ENCODE peak calls at places on chromosomes 3 and 15, in ten cellular contexts. I, F, M, W, N, L, B, T, R and G are unnamed samples. For H3K4me1, the result is how much of the 10 kb centered on the place peaks cover.

GRCh38 chr3:181056276-181056675 is 66.7 kb upstream of the DNAJC19 start:
- DNase-seq in B (no peak), L (no peak), N (no peak), T (no peak), W (no peak), F (no peak), R (no peak), I (no peak), M (no peak), G (no peak)

GRCh38 chr3:131591394-131591990 is 88.7 kb upstream of the MRPL3 start:
- DNase-seq in W (peak), N (no peak), B (no peak), T (no peak), M (no peak), L (peak), R (no peak), F (peak), I (no peak), G (no peak)

GRCh38 chr3:128190501-128190900 is 37.2 kb downstream of the EEFSEC start:
- DNase-seq in N (no peak), I (no peak), M (no peak), L (peak), R (no peak), T (no peak), B (no peak), F (no peak), W (no peak), G (no peak)

GRCh38 chr15:53527996-53528395 is 231.5 kb downstream of the WDR72 start:
- DNase-seq in M (no peak), L (no peak), I (no peak), W (no peak), R (no peak), T (no peak), B (no peak), F (no peak), N (no peak), G (no peak)

GRCh38 chr15:88191806-88192165 is 64.8 kb downstream of the NTRK3 start:
- DNase-seq in M (no peak), L (no peak), N (no peak), R (no peak), T (no peak), B (no peak), I (no peak), F (no peak), W (no peak), G (no peak)

GRCh38 chr15:49415638-49416037 is 7.4 kb upstream of the FGF7 start:
- DNase-seq in N (no peak), B (no peak), I (no peak), T (no peak), F (no peak), M (no peak), R (no peak), W (no peak), L (peak), G (no peak)

GRCh38 chr3:185654758-185655145 is 68.7 kb downstream of the SENP2 start:
- DNase-seq in N (no peak), I (no peak), T (no peak), R (no peak), B (no peak), L (no peak), W (no peak), F (no peak), M (no peak), G (no peak)

GRCh38 chr3:150399060-150399459 is 9.0 kb upstream of the TSC22D2 start:
- DNase-seq in T (no peak), F (no peak), R (no peak), N (no peak), B (no peak), M (no peak), I (peak), L (no peak), W (no peak), G (no peak)

GRCh38 chr3:126517291-126517951 is at the start of gene UROC1:
- DNase-seq in N (no peak), F (no peak), L (no peak), W (no peak), B (no peak), I (no peak), T (peak), R (no peak), M (peak), G (peak)

GRCh38 chr3:54756330-54756731 is 171.5 kb downstream of the LRTM1 start:
- DNase-seq in L (peak), W (no peak), R (no peak), B (no peak), N (no peak), F (no peak), I (no peak), T (no peak), M (no peak), G (no peak)

GRCh38 chr3:193764959-193765358 is 172.0 kb downstream of the OPA1 start:
- DNase-seq in I (no peak), T (no peak), N (no peak), W (no peak), M (no peak), L (no peak), F (no peak), R (no peak), B (no peak), G (no peak)

GRCh38 chr3:150136242-150136641 is 165.5 kb upstream of the PFN2 start:
- DNase-seq in L (no peak), R (no peak), M (no peak), B (no peak), F (no peak), W (no peak), I (no peak), T (no peak), N (no peak), G (no peak)

GRCh38 chr3:142278451-142278850 is 53.1 kb upstream of the GK5 start:
- DNase-seq in B (no peak), T (no peak), W (no peak), R (no peak), M (no peak), N (no peak), F (no peak), I (no peak), L (peak), G (no peak)

GRCh38 chr15:93072440-93073394 is 16.3 kb downstream of the RGMA start:
- DNase-seq in T (no peak), W (peak), M (peak), I (peak), F (peak), L (peak), N (peak), B (peak), R (peak), G (peak)

GRCh38 chr3:8962226-8962861 is 928 bp downstream of the RAD18 start:
- DNase-seq in N (no peak), I (no peak), M (no peak), R (no peak), W (no peak), T (no peak), B (no peak), F (no peak), L (peak), G (no peak)

GRCh38 chr3:186678604-186679003 is 12.8 kb downstream of the HRG start:
- DNase-seq in B (no peak), M (no peak), T (no peak), L (no peak), I (no peak), R (no peak), W (no peak), N (no peak), F (no peak), G (no peak)

GRCh38 chr3:80542476-80542875 is 774.7 kb upstream of the ROBO1 start:
- DNase-seq in W (no peak), I (no peak), B (no peak), R (no peak), M (no peak), T (no peak), N (no peak), F (no peak), L (no peak), G (no peak)

GRCh38 chr3:172065534-172065933 is 26.2 kb downstream of the FNDC3B start:
- DNase-seq in N (no peak), F (no peak), B (peak), W (no peak), L (peak), M (no peak), R (no peak), I (no peak), T (no peak), G (no peak)

GRCh38 chr15:52252781-52253180 is 42.8 kb downstream of the MYO5C start:
- DNase-seq in W (no peak), F (peak), N (no peak), B (no peak), L (peak), R (no peak), I (no peak), M (no peak), T (no peak), G (no peak)

GRCh38 chr15:101242160-101242998 is 9.5 kb downstream of the CHSY1 start:
- DNase-seq in M (no peak), F (no peak), W (no peak), N (peak), B (peak), T (peak), R (no peak), I (no peak), L (peak), G (no peak)

GRCh38 chr15:61195116-61196002 is 33.7 kb downstream of the RORA start:
- DNase-seq in W (no peak), T (no peak), R (no peak), I (peak), L (peak), N (no peak), M (no peak), B (no peak), F (peak), G (no peak)

GRCh38 chr3:147397911-147398809 is 8.2 kb downstream of the ZIC4 start:
- DNase-seq in R (no peak), M (peak), I (peak), B (no peak), L (no peak), W (no peak), T (peak), N (no peak), F (no peak), G (no peak)

GRCh38 chr3:147395975-147396708 is 10.2 kb downstream of the ZIC4 start:
- DNase-seq in W (no peak), I (peak), B (no peak), M (no peak), T (peak), R (no peak), L (no peak), N (no peak), F (no peak), G (no peak)

GRCh38 chr3:147398841-147399534 is 7.4 kb downstream of the ZIC4 start:
- DNase-seq in L (no peak), W (no peak), M (no peak), F (no peak), B (no peak), I (no peak), N (no peak), T (no peak), R (no peak), G (no peak)

GRCh38 chr3:147396709-147397046 is 9.7 kb downstream of the ZIC4 start:
- DNase-seq in I (no peak), F (no peak), M (no peak), W (no peak), T (no peak), N (no peak), R (no peak), L (no peak), B (no peak), G (no peak)

DNA sequence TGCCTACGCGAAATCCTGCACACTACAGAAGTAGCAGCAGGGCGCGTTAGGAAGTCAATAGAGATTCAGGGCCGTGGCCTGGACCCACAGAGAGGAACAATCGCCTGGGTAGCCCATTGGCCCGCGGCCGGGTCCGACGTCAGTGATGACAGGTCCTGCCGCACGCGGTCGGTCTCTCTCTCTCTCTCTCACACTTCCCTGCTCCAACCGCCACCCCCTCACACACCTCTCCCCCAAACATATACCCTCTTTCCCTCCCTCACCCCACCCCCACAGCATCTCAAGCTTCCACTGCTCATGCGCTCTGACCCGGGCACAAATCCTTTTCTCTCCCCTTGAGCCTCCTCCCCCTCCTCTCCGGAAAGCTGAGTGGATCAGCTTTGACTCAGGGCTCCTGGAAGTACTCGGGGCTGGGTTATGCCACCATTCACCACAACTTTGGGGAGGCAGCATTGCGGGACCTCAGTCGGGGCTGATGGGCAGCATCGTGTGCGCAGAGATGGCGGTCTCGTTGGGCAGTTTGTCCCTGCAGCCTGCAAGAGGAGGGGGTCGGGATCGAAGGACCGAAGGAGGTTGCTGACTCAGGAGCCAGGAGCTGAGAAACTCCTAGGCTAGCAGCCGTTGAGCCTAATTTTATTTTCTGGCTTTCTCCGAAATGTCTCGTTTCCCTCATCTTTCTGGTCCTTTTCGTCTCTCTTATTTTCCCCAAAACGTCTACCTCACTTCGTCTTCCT is 9.0 kb downstream of the ZIC4 start:
- DNase-seq in I (peak), W (no peak), T (no peak), F (no peak), B (no peak), N (no peak), M (peak), L (no peak), R (no peak), G (no peak)
- H3K4me3 ChIP-seq in I (peak), W (no peak), T (no peak), F (no peak), B (no peak), N (no peak), M (no peak), L (no peak), R (no peak), G (no peak)

GRCh38 chr15:31435256-31435781 is 108.7 kb downstream of the KLF13 start:
- DNase-seq in F (peak), I (peak), T (peak), B (peak), N (peak), M (peak), W (peak), R (peak), L (peak), G (peak)

GRCh38 chr15:31435891-31436628 is 109.4 kb downstream of the KLF13 start:
- DNase-seq in M (no peak), L (peak), T (peak), I (no peak), F (no peak), N (no peak), B (no peak), R (no peak), W (no peak), G (no peak)

GRCh38 chr15:31433101-31433500 is 106.5 kb downstream of the KLF13 start:
- DNase-seq in F (no peak), R (no peak), W (no peak), T (no peak), N (no peak), M (no peak), B (no peak), L (peak), I (no peak), G (no peak)

GRCh38 chr15:31433574-31433973 is 106.9 kb downstream of the KLF13 start:
- DNase-seq in R (no peak), F (no peak), T (no peak), B (no peak), M (no peak), W (no peak), I (no peak), L (no peak), N (no peak), G (no peak)

GRCh38 chr15:31434418-31435255 is 108.0 kb downstream of the KLF13 start:
- DNase-seq in R (peak), B (peak), I (peak), L (peak), W (peak), M (peak), T (peak), N (no peak), F (no peak), G (peak)
- H3K27ac ChIP-seq in R (peak), B (peak), I (no peak), L (peak), W (peak), M (peak), T (peak), N (peak), F (peak), G (no peak)

GRCh38 chr15:58736244-58736643 is 13.3 kb downstream of the ADAM10 start:
- DNase-seq in I (no peak), W (no peak), L (no peak), N (no peak), M (no peak), R (no peak), F (no peak), B (no peak), T (no peak), G (no peak)

GRCh38 chr15:58731756-58732535 is 17.6 kb downstream of the ADAM10 start:
- DNase-seq in M (no peak), R (no peak), L (peak), N (no peak), I (no peak), W (no peak), T (no peak), F (peak), B (no peak), G (no peak)

GRCh38 chr15:58737298-58737697 is 12.2 kb downstream of the ADAM10 start:
- DNase-seq in W (no peak), I (no peak), N (no peak), R (no peak), B (no peak), F (no peak), T (no peak), M (no peak), L (no peak), G (no peak)

GRCh38 chr15:58732620-58733363 is 16.7 kb downstream of the ADAM10 start:
- DNase-seq in M (no peak), L (no peak), W (no peak), B (no peak), F (no peak), I (no peak), N (no peak), T (no peak), R (no peak), G (no peak)

GRCh38 chr15:58734859-58735258 is 14.6 kb downstream of the ADAM10 start:
- DNase-seq in M (no peak), F (no peak), R (no peak), I (no peak), W (no peak), N (no peak), L (no peak), B (no peak), T (no peak), G (no peak)
- H3K4me1 ChIP-seq in M (under half), F (half or more), R (under half), I (under half), W (under half), N (under half), L (under half), B (half or more), T (under half), G (under half)

GRCh38 chr15:28920781-28921331 is 35.1 kb downstream of the APBA2 start:
- DNase-seq in N (no peak), W (no peak), M (no peak), T (peak), I (no peak), L (no peak), R (no peak), B (no peak), F (no peak), G (peak)
- H3K4me3 ChIP-seq in N (no peak), W (no peak), M (no peak), T (no peak), I (no peak), L (no peak), R (no peak), B (no peak), F (no peak), G (no peak)

GRCh38 chr15:90459368-90459767 is 70.4 kb upstream of the CRTC3 start:
- DNase-seq in L (no peak), T (no peak), R (no peak), F (no peak), B (no peak), N (peak), I (no peak), M (no peak), W (no peak), G (no peak)
- H3K27ac ChIP-seq in L (no peak), T (peak), R (no peak), F (no peak), B (no peak), N (peak), I (peak), M (no peak), W (peak), G (no peak)

DNA sequence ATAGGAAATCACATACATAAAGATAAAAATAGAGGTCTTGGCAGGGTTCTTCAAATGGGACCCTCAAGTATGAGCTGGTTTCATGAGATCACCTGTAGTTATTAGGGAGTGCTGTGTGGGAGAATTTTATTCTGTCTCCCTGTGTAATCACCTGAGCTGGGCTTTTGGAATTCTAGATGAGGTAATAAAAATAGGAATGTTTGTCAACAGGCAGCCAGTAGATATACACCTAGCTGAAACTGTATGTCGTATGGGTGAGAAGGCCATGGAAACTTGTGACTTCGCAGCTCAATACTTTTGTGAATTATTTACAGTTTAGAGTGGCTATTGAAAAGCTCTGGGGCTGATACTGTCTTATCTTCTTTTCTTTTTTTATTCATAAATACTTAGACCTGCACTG is 40.5 kb upstream of the PLCL2 start:
- DNase-seq in B (no peak), N (no peak), M (no peak), R (no peak), F (no peak), W (no peak), L (no peak), T (no peak), I (no peak), G (no peak)
- H3K4me1 ChIP-seq in B (under half), N (under half), M (under half), R (under half), F (under half), W (under half), L (under half), T (under half), I (under half), G (under half)

DNA sequence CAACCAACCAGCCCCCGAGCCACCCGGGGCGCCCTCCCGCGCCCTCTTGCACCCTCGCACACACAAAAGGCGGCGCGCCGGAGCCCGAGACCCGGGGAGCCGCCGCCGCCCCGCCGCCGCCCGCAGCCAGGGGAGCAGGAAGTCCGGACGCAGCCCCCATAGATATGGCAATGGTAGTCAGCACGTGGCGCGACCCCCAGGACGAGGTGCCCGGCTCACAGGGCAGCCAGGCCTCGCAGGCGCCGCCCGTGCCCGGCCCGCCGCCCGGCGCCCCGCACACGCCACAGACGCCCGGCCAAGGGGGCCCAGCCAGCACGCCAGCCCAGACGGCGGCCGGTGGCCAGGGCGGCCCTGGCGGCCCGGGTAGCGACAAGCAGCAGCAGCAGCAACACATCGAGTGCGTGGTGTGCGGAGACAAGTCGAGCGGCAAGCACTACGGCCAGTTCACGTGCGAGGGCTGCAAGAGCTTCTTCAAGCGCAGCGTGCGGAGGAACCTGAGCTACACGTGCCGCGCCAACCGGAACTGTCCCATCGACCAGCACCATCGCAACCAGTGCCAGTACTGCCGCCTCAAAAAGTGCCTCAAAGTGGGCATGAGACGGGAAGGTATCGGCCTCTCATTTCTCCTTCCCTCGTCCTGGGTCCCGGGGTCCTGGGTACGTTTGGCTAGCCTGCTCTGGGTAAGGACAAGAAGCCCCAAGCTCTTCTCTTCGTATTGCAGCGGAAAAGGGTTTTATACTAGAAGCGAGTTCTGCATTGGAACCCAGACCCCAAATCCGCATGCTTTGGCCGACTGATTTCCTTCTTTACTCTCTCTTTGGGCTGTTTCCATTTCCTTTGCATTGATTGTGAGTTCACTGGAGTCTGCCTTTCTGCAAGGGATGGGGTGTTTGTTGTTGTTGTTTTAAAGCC is 1.7 kb downstream of the NR2F2 start:
- DNase-seq in F (no peak), W (no peak), M (peak), I (peak), R (no peak), N (no peak), L (peak), B (peak), T (no peak), G (peak)
- H3K4me3 ChIP-seq in F (peak), W (peak), M (peak), I (peak), R (peak), N (peak), L (peak), B (peak), T (peak), G (peak)